ENCODE peak calls at places on chromosome 19, in nine cellular contexts. I is GM23338; S is COR-L47; C is Calu3; D is AG10803; Q is left ventricle myocardium inferior; L is foreskin fibroblast; G is stimulated activated CD4-positive, alpha-beta T cell treated with anti-CD3 and anti-CD28 coated beads, Interleukin-15, amount 100 ng/mL, for 1 hour; A is testis. B is an unnamed sample.

GRCh38 chr19:4327252-4327876 is 11.3 kb downstream of the STAP2 start:
- DNase-seq in I (peak), S (no peak), C (no peak), D (peak), Q (peak), L (peak), G (peak), A (peak), B (no peak)

GRCh38 chr19:28463493-28464053 is 749.4 kb downstream of the UQCRFS1 start:
- DNase-seq in I (no peak), S (no peak), C (no peak), D (no peak), Q (no peak), L (no peak), G (no peak), A (no peak), B (no peak)

GRCh38 chr19:7515471-7516226 is at the start of gene ZNF358:
- DNase-seq in I (peak), S (peak), C (peak), D (peak), Q (peak), L (peak), G (no peak), A (peak), B (peak)

GRCh38 chr19:39325778-39326680 is 5.4 kb upstream of the LRFN1 start:
- DNase-seq in I (peak), S (no peak), C (no peak), D (peak), Q (no peak), L (no peak), G (no peak), A (peak), B (no peak)

GRCh38 chr19:752652-753517 is 2.0 kb downstream of the MISP start:
- DNase-seq in I (no peak), S (peak), C (peak), D (peak), Q (no peak), L (peak), G (no peak), A (no peak), B (no peak)

GRCh38 chr19:15836595-15837398 is 21.3 kb upstream of the OR10H1 start:
- DNase-seq in I (no peak), S (peak), C (peak), D (peak), Q (peak), L (peak), G (peak), A (peak), B (peak)

GRCh38 chr19:55581828-55582223 is 1.2 kb upstream of the ZNF579 start:
- DNase-seq in I (no peak), S (no peak), C (no peak), D (no peak), Q (no peak), L (peak), G (no peak), A (no peak), B (no peak)

GRCh38 chr19:1644070-1644469 is 8.3 kb downstream of the TCF3 start:
- DNase-seq in I (no peak), S (no peak), C (no peak), D (no peak), Q (no peak), L (no peak), G (no peak), A (no peak), B (no peak)

GRCh38 chr19:17920527-17920926 is 12.3 kb upstream of the CCDC124 start:
- DNase-seq in I (no peak), S (no peak), C (no peak), D (no peak), Q (no peak), L (no peak), G (no peak), A (no peak), B (no peak)

GRCh38 chr19:44746946-44747738 is 1.4 kb upstream of the BCL3 start:
- DNase-seq in I (peak), S (no peak), C (peak), D (peak), Q (peak), L (peak), G (peak), A (peak), B (no peak)

GRCh38 chr19:55474269-55475265 is 1.9 kb upstream of the ZNF628 start:
- DNase-seq in I (no peak), S (no peak), C (no peak), D (peak), Q (no peak), L (no peak), G (no peak), A (no peak), B (no peak)

GRCh38 chr19:43555185-43555770 is 20.0 kb downstream of the XRCC1 start:
- DNase-seq in I (peak), S (peak), C (peak), D (peak), Q (peak), L (peak), G (peak), A (peak), B (peak)

GRCh38 chr19:11008111-11008510 is 47.3 kb downstream of the SMARCA4 start:
- DNase-seq in I (no peak), S (no peak), C (no peak), D (no peak), Q (no peak), L (no peak), G (no peak), A (no peak), B (no peak)

GRCh38 chr19:1744822-1745563 is 8.3 kb upstream of the ONECUT3 start:
- DNase-seq in I (no peak), S (no peak), C (no peak), D (no peak), Q (no peak), L (no peak), G (no peak), A (no peak), B (no peak)

GRCh38 chr19:4676955-4677731 is 7.0 kb upstream of the MYDGF start:
- DNase-seq in I (peak), S (peak), C (peak), D (peak), Q (no peak), L (peak), G (no peak), A (peak), B (no peak)

GRCh38 chr19:10137751-10138682 is 18.3 kb upstream of the EIF3G start:
- DNase-seq in I (no peak), S (no peak), C (no peak), D (peak), Q (no peak), L (peak), G (no peak), A (no peak), B (no peak)

GRCh38 chr19:18809149-18809978 is 18.3 kb upstream of the COMP start:
- DNase-seq in I (no peak), S (no peak), C (no peak), D (peak), Q (peak), L (peak), G (no peak), A (peak), B (no peak)

GRCh38 chr19:16180611-16181010 is 4.6 kb upstream of the FAM32A start:
- DNase-seq in I (peak), S (no peak), C (no peak), D (peak), Q (no peak), L (peak), G (no peak), A (no peak), B (no peak)

GRCh38 chr19:50026550-50026906 is 723 bp downstream of the ZNF473 start:
- DNase-seq in I (no peak), S (no peak), C (no peak), D (no peak), Q (no peak), L (no peak), G (no peak), A (no peak), B (no peak)

GRCh38 chr19:16736709-16737108 is 17.1 kb downstream of the NWD1 start:
- DNase-seq in I (peak), S (no peak), C (no peak), D (no peak), Q (no peak), L (no peak), G (no peak), A (no peak), B (no peak)

GRCh38 chr19:32206065-32206464 is 139.3 kb upstream of the ZNF507 start:
- DNase-seq in I (no peak), S (no peak), C (no peak), D (no peak), Q (no peak), L (no peak), G (no peak), A (no peak), B (no peak)

GRCh38 chr19:13079542-13079986 is 23.1 kb downstream of the LYL1 start:
- DNase-seq in I (no peak), S (peak), C (peak), D (peak), Q (no peak), L (peak), G (no peak), A (no peak), B (peak)

GRCh38 chr19:50512112-50512998 is 1.4 kb downstream of the ASPDH start:
- DNase-seq in I (no peak), S (no peak), C (no peak), D (no peak), Q (no peak), L (no peak), G (no peak), A (no peak), B (no peak)

GRCh38 chr19:50994129-50994528 is 7.3 kb downstream of the KLK8 start:
- DNase-seq in I (no peak), S (no peak), C (no peak), D (no peak), Q (no peak), L (no peak), G (no peak), A (peak), B (no peak)

GRCh38 chr19:12764698-12765097 is 10.7 kb downstream of the HOOK2 start:
- DNase-seq in I (no peak), S (no peak), C (no peak), D (no peak), Q (no peak), L (no peak), G (no peak), A (no peak), B (no peak)